ENCODE peak calls at places on chromosome 15, in ten cellular contexts. V is T-helper 17 cell; F is ovary; K is uterus; X is HEK293T; L is fibroblast of pulmonary artery; H is cardiac fibroblast; T is activated naive CD8-positive, alpha-beta T cell treated with anti-CD3 and anti-CD28 coated beads, Interleukin-2, amount 50 U/mL, for 24 hours; G is NCI-H2171 treated with DMSO at 0.1 percent for 48 hours; D is stimulated activated naive CD4-positive, alpha-beta T cell. C is an unnamed sample.

GRCh38 chr15:70259030-70259424 is 161.3 kb upstream of the TLE3 start:
- DNase-seq in V (peak; percentile 33), F (peak; percentile 68), K (no peak), X (no peak), L (peak; percentile 64), H (peak; percentile 45), T (no peak), G (peak; percentile 95), D (peak; percentile 52), C (no peak)

GRCh38 chr15:70486451-70487379 is 276.6 kb downstream of the UACA start:
- DNase-seq in V (no peak), F (no peak), K (no peak), X (no peak), L (peak; percentile 77), H (peak; percentile 96), T (peak; percentile 83), G (no peak), D (no peak), C (no peak)

GRCh38 chr15:29938701-29939340 is 116.6 kb upstream of the TJP1 start:
- DNase-seq in V (no peak), F (no peak), K (no peak), X (no peak), L (no peak), H (no peak), T (no peak), G (no peak), D (no peak), C (no peak)

GRCh38 chr15:66962522-66962921 is 102.9 kb upstream of the SMAD3 start:
- DNase-seq in V (no peak), F (no peak), K (no peak), X (no peak), L (no peak), H (no peak), T (no peak), G (no peak), D (no peak), C (no peak)

GRCh38 chr15:83653639-83654378 is at the start of gene ADAMTSL3:
- DNase-seq in V (no peak), F (peak; percentile 78), K (peak; percentile 79), X (peak; percentile 74), L (peak; percentile 56), H (peak; percentile 44), T (no peak), G (peak; percentile 8), D (no peak), C (no peak)

GRCh38 chr15:90201944-90202375 is 830 bp downstream of the SEMA4B start:
- DNase-seq in V (no peak), F (no peak), K (no peak), X (peak; percentile 38), L (no peak), H (no peak), T (no peak), G (no peak), D (no peak), C (peak; percentile 47)

GRCh38 chr15:39031596-39031995 is 467.0 kb upstream of the RASGRP1 start:
- DNase-seq in V (no peak), F (no peak), K (no peak), X (no peak), L (no peak), H (no peak), T (no peak), G (no peak), D (no peak), C (no peak)

GRCh38 chr15:89057506-89058133 is 30.6 kb upstream of the ABHD2 start:
- DNase-seq in V (peak; percentile 86), F (peak; percentile 91), K (peak; percentile 87), X (peak; percentile 92), L (peak; percentile 74), H (peak; percentile 79), T (peak; percentile 90), G (peak; percentile 63), D (peak; percentile 77), C (peak; percentile 78)

GRCh38 chr15:56765252-56765651 is 31.9 kb upstream of the ZNF280D start:
- DNase-seq in V (no peak), F (no peak), K (no peak), X (no peak), L (peak; percentile 92), H (peak; percentile 82), T (no peak), G (no peak), D (no peak), C (no peak)

GRCh38 chr15:64460737-64461576 is 579 bp downstream of the ZNF609 start:
- DNase-seq in V (no peak), F (no peak), K (peak; percentile 39), X (peak; percentile 26), L (peak; percentile 83), H (peak; percentile 84), T (peak; percentile 41), G (peak; percentile 76), D (peak; percentile 56), C (peak; percentile 76)

GRCh38 chr15:38080651-38081271 is 146.3 kb downstream of the TMCO5A start:
- DNase-seq in V (no peak), F (no peak), K (no peak), X (no peak), L (no peak), H (no peak), T (no peak), G (no peak), D (no peak), C (no peak)

GRCh38 chr15:29446480-29446879 is 176.9 kb upstream of the NSMCE3 start:
- DNase-seq in V (no peak), F (no peak), K (no peak), X (no peak), L (no peak), H (no peak), T (no peak), G (no peak), D (no peak), C (no peak)

GRCh38 chr15:31367730-31368344 is 41.2 kb downstream of the KLF13 start:
- DNase-seq in V (no peak), F (peak; percentile 46), K (no peak), X (no peak), L (no peak), H (no peak), T (peak; percentile 62), G (no peak), D (no peak), C (no peak)

GRCh38 chr15:40059821-40060220 is 20.8 kb upstream of the SRP14 start:
- DNase-seq in V (no peak), F (no peak), K (no peak), X (no peak), L (no peak), H (no peak), T (no peak), G (no peak), D (no peak), C (no peak)

C was measured in HAP-1.